ENCODE peak calls at places on chromosomes 16 and 17, in eight cellular contexts. W is ascending aorta, J is substantia nigra, B is heart right ventricle, P is A549, U is endodermal cell, X is adrenal gland, Q is tibial nerve. E is an unnamed sample.

GRCh38 chr16:1397779-1398178 is 16.7 kb downstream of the UNKL start:
- DNase-seq in W (no peak), J (no peak), B (no peak), P (no peak), U (no peak), X (no peak), Q (no peak), E (no peak)

GRCh38 chr16:8717892-8718400 is 43.5 kb downstream of the ABAT start:
- DNase-seq in W (no peak), J (no peak), B (no peak), P (no peak), U (no peak), X (no peak), Q (no peak), E (peak)

GRCh38 chr16:1003551-1004347 is 22.2 kb downstream of the SOX8 start:
- DNase-seq in W (no peak), J (no peak), B (no peak), P (no peak), U (no peak), X (no peak), Q (no peak), E (no peak)

GRCh38 chr16:12681653-12682052 is 122.0 kb downstream of the CPPED1 start:
- DNase-seq in W (no peak), J (no peak), B (peak), P (no peak), U (no peak), X (peak), Q (no peak), E (no peak)

GRCh38 chr17:48704521-48704920 is 17.8 kb downstream of the PRAC1 start:
- DNase-seq in W (no peak), J (no peak), B (no peak), P (no peak), U (peak), X (no peak), Q (no peak), E (no peak)

GRCh38 chr17:28133562-28133970 is 91.1 kb downstream of the NLK start:
- DNase-seq in W (no peak), J (no peak), B (no peak), P (no peak), U (no peak), X (no peak), Q (no peak), E (no peak)

GRCh38 chr17:66849851-66850580 is 15.1 kb downstream of the CACNG5 start:
- DNase-seq in W (no peak), J (no peak), B (no peak), P (no peak), U (no peak), X (no peak), Q (no peak), E (no peak)

GRCh38 chr17:8674344-8675305 is 44.1 kb upstream of the MYH10 start:
- DNase-seq in W (peak), J (no peak), B (peak), P (no peak), U (peak), X (peak), Q (no peak), E (no peak)

GRCh38 chr16:4176794-4177438 is 60.7 kb upstream of the ADCY9 start:
- DNase-seq in W (no peak), J (no peak), B (no peak), P (peak), U (peak), X (peak), Q (no peak), E (peak)

GRCh38 chr17:7673239-7673638 is 14.1 kb downstream of the TP53 start:
- DNase-seq in W (no peak), J (no peak), B (no peak), P (no peak), U (peak), X (no peak), Q (no peak), E (peak)

GRCh38 chr16:16042076-16042475 is 92.7 kb downstream of the ABCC1 start:
- DNase-seq in W (no peak), J (no peak), B (peak), P (no peak), U (no peak), X (peak), Q (no peak), E (peak)

GRCh38 chr17:2931426-2931825 is 132.0 kb downstream of the OR1D5 start:
- DNase-seq in W (no peak), J (no peak), B (no peak), P (no peak), U (peak), X (no peak), Q (no peak), E (no peak)

GRCh38 chr17:37651846-37652245 is 8.6 kb upstream of the DDX52 start:
- DNase-seq in W (no peak), J (no peak), B (no peak), P (no peak), U (no peak), X (no peak), Q (no peak), E (no peak)

GRCh38 chr17:61412860-61413653 is 13.4 kb downstream of the TBX2 start:
- DNase-seq in W (peak), J (no peak), B (no peak), P (no peak), U (no peak), X (no peak), Q (no peak), E (no peak)

DNA sequence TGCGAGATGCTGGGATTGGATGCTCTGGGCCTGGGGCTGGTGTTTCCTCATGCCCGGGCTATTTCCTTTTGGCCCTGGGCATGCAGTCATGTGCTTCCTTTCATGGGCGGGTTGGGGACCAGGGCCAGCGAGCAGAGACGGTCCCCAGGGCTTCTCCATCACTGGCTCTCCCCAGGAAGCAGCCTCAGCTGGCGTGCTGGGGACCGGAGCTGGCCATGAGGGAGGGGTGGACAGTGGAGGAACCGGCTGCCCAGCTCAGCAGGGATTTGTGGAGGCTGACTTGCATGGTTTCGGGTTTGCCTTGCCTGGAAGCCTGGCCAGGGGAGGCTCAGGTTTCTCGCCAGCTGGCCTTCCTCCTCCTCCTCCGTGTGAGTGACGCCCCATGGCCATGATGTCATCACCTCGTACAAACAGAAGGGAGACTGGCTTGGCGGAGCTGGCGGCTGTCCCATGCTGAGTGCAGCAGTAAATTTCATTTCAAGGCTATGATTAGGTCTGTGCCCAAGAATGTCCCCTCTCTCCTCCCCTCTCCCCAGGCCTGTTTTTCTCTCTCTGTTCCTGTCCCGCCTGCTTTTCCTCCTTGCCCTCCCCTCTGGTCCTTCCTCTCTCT is 8.9 kb upstream of the TIMP2 start:
- DNase-seq in W (peak), J (peak), B (peak), P (peak), U (peak), X (peak), Q (peak), E (peak)
- H3K27ac ChIP-seq in W (peak), J (peak), B (peak), P (peak), U (peak), X (peak), Q (peak), E (peak)

DNA sequence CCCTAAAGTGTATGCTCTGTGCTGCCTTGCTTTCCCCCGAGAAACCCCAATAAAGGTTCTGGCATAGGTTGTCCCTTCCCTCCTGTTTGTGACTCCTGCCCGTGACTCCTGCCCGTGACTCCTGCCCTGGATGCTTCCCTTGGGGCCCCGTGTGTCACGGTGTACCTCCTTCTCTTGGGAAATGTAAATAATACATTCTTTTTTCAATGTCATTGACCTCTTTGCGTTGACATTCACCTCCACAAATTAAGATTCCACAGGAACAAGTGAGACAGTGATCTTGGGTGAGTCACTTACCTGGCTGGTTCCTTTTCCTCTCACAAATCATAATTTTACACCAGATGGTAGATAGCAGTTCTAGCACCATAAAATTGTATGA is 634 bp downstream of the CCL15 start:
- DNase-seq in W (peak), J (no peak), B (no peak), P (no peak), U (peak), X (no peak), Q (no peak), E (no peak)
- H3K27ac ChIP-seq in W (no peak), J (no peak), B (no peak), P (no peak), U (no peak), X (no peak), Q (no peak), E (no peak)

GRCh38 chr17:42518755-42519545 is 17.1 kb upstream of the NAGLU start:
- DNase-seq in W (no peak), J (no peak), B (peak), P (no peak), U (no peak), X (peak), Q (no peak), E (peak)
- H3K27ac ChIP-seq in W (peak), J (peak), B (peak), P (peak), U (peak), X (peak), Q (peak), E (peak)

GRCh38 chr16:27243725-27244362 is 24.7 kb downstream of the NSMCE1 start:
- DNase-seq in W (peak), J (no peak), B (no peak), P (no peak), U (peak), X (no peak), Q (no peak), E (no peak)
- H3K27ac ChIP-seq in W (peak), J (peak), B (peak), P (peak), U (peak), X (peak), Q (no peak), E (peak)

GRCh38 chr16:86546638-86547013 is 8.4 kb downstream of the MTHFSD start:
- DNase-seq in W (no peak), J (no peak), B (no peak), P (no peak), U (no peak), X (no peak), Q (no peak), E (no peak)

GRCh38 chr16:86547286-86547685 is 7.7 kb downstream of the MTHFSD start:
- DNase-seq in W (no peak), J (no peak), B (no peak), P (no peak), U (no peak), X (no peak), Q (no peak), E (no peak)

GRCh38 chr16:86545927-86546637 is 9.0 kb downstream of the MTHFSD start:
- DNase-seq in W (no peak), J (no peak), B (no peak), P (no peak), U (no peak), X (no peak), Q (no peak), E (no peak)

GRCh38 chr16:86542756-86543750 is 12.0 kb downstream of the MTHFSD start:
- DNase-seq in W (no peak), J (no peak), B (no peak), P (no peak), U (no peak), X (no peak), Q (no peak), E (no peak)

GRCh38 chr16:86545481-86545880 is 9.6 kb downstream of the MTHFSD start:
- DNase-seq in W (no peak), J (no peak), B (no peak), P (no peak), U (no peak), X (no peak), Q (no peak), E (no peak)
- H3K27ac ChIP-seq in W (no peak), J (no peak), B (no peak), P (no peak), U (no peak), X (no peak), Q (no peak), E (no peak)

GRCh38 chr17:70492368-70492767 is 323.0 kb downstream of the KCNJ2 start:
- DNase-seq in W (no peak), J (no peak), B (no peak), P (no peak), U (no peak), X (no peak), Q (no peak), E (no peak)
- H3K27ac ChIP-seq in W (no peak), J (no peak), B (no peak), P (no peak), U (no peak), X (no peak), Q (no peak), E (no peak)

E was measured in SJCRH30.